ENCODE peak calls at places on chromosomes 16 and 17, in six cellular contexts. A is choroid plexus epithelial cell, M is progenitor cell of endocrine pancreas, G is NB4, V is natural killer cell, J is HCT116. K is an unnamed sample.

GRCh38 chr16:6066601-6067000 is 969.0 kb upstream of the EEF2KMT start:
- DNase-seq in V (no peak), A (no peak), J (no peak), M (no peak), G (no peak), K (no peak)

GRCh38 chr16:2331199-2331931 is 9.2 kb downstream of the ABCA3 start:
- DNase-seq in G (no peak), M (no peak), V (no peak), A (no peak), J (no peak), K (no peak)

GRCh38 chr17:29847118-29847517 is 82.9 kb downstream of the SSH2 start:
- DNase-seq in V (no peak), G (no peak), A (no peak), M (no peak), J (no peak), K (no peak)

GRCh38 chr17:62675260-62675659 is 47.8 kb downstream of the MRC2 start:
- DNase-seq in A (no peak), M (no peak), G (no peak), J (no peak), V (no peak), K (peak)

GRCh38 chr17:37276475-37276874 is 99.3 kb upstream of the C17orf78 start:
- DNase-seq in J (no peak), G (no peak), M (no peak), A (peak), V (no peak), K (peak)

GRCh38 chr17:80354381-80354780 is 60.6 kb upstream of the ENDOV start:
- DNase-seq in A (no peak), J (no peak), V (no peak), G (no peak), M (no peak), K (no peak)

GRCh38 chr17:10772425-10773380 is 31.2 kb downstream of the TMEM238L start:
- DNase-seq in A (peak), M (no peak), G (peak), V (no peak), J (peak), K (no peak)

GRCh38 chr17:31581022-31581483 is 189.6 kb downstream of the RAB11FIP4 start:
- DNase-seq in M (no peak), V (no peak), G (no peak), A (peak), J (no peak), K (peak)

GRCh38 chr16:65126845-65127624 is 5.2 kb upstream of the CDH11 start:
- DNase-seq in V (no peak), G (no peak), A (no peak), M (no peak), J (no peak), K (no peak)

GRCh38 chr17:37213927-37214326 is 161.9 kb upstream of the C17orf78 start:
- DNase-seq in J (no peak), G (no peak), V (no peak), A (no peak), M (no peak), K (no peak)

GRCh38 chr16:2497116-2497630 is 16.6 kb upstream of the ATP6V0C start:
- DNase-seq in A (no peak), G (no peak), J (no peak), M (no peak), V (no peak), K (peak)

GRCh38 chr16:78882751-78883150 is 717.8 kb downstream of the MAF start:
- DNase-seq in V (no peak), M (no peak), J (no peak), G (no peak), A (no peak), K (no peak)

GRCh38 chr17:76383645-76384221 is 676 bp upstream of the SPHK1 start:
- DNase-seq in J (no peak), V (peak), A (peak), M (peak), G (peak), K (peak)

DNA sequence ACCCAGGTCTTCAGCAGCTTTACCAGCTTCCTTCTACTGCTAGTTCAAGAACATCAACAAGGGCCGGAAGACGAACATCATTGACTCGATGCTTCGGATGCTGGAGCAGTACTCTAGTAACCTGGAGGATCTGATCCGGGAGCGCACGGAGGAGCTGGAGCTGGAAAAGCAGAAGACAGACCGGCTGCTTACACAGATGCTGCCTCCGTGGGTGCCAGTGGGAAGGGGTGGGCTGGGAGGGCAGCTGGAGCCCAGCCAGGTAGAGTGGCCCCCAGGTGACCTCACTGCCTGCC is 12.1 kb downstream of the GUCY2D start:
- DNase-seq in G (no peak), J (no peak), M (no peak), V (no peak), A (no peak), K (no peak)
- TF ChIP-seq CTCF in G (no peak), J (no peak), M (no peak), V (no peak), A (no peak), K (no peak)

DNA sequence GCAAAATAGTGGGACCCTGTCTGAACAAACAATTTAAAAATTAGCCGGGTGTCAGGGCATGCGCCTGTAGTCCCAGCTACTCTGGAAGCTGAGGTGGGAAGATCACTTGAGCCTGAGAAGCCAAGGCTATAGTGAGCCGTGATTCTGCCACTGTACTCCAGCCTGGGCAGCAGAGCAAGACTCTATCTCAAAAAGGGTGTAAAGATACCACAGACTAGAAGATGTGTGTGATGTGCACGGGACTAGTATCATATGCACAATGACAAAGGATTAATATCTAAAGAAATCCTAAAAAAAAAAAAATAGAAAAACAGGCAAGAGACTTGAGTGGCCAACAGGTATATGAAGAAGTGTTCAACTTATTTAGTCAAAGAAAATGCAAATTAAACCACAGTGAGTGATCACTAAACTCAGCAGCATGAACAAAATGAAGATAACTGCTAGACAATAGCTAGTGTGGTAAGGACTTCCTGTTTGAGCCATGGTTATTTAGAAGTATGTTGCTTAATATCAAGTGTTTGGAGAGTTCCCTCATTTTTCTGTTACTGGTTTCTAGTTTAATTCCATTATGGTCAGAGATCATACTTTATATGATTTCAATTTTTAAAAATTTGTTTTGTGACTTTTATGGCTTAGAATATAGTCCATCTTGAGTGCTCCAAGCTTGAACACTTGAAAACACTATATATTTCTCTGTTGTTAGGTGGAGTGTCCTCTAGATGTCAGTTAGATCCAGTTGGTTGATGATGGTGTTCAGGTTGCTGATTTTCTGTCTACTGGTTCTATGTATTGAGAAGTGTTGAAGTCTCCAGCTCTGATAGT is 14.7 kb upstream of the SLX4 start:
- DNase-seq in A (peak), J (no peak), M (no peak), G (peak), V (no peak), K (peak)
- TF ChIP-seq CTCF in A (no peak), J (no peak), M (no peak), G (peak), V (no peak), K (no peak)

DNA sequence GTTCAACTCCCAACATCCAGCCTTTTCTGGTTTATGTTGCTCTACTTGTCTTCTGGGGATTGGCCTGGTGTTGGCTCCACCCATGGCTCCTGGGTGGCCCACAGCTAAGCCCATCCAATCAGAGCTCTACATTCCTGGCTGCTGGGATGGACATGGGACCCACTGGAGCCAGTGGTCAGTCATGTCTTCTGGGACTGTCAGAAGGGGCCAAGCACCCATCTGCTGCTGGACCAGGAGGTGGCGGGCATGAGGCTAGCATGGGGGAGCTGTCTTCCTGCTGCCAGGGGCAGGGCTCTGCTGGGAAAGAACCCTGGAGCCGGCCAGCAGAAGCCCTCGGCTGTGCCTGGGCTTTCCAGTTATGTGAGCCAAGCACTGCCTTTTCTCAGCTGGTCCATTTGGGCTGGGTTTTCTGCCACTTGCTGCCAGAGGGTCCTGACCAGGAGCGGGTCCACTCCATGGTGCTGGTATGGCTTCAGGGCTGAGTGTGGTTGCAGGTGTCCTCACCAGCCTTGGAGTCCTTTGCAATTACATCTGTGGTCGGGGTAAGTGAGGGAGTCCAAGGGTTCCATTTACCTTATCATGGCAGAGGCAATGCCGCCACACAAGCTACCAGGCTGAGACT is 17.4 kb upstream of the ZNF469 start:
- DNase-seq in A (no peak), M (no peak), V (no peak), J (no peak), G (no peak), K (no peak)
- TF ChIP-seq CTCF in A (no peak), M (no peak), V (no peak), J (no peak), G (no peak), K (no peak)

DNA sequence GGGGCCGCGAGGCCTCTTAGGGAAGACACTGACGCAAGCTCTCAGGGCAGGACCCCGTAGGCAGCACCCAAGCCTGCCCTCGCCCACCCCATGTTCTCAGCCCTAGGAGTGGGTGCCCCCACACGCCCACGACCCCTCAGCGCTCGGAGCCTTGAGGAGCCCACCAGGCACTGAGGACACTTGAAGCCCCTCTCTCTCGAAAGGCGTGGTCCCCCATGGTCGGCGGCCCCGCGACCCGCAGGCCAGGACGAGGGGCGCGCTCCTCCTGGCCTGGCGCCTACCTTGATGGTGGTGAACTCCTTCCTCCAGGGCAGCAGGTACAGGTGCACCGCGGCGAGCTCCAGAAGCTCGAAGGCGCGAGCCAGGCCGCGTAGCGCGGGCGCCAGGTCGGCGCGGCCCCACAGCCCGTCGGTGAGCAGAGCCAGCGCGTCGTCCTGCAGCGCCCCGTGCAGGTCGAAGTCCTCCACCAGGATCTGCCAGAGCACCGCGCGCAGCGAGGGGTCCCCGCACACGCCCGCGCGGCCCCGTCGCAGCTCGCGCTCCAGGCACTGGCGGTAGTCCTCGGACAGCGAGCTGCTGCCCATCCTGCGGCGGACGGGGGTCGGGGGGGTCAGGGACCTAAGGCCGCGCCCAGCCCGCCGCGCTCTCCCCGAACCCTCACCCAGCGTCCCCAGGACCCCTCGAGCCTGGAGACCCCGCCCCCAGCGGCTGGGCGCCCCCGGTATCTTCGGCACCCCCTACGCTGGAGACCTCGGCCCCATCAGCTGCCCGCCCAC is 668 bp downstream of the SPATA2L start:
- DNase-seq in V (peak), J (no peak), M (no peak), A (peak), G (peak), K (no peak)
- TF ChIP-seq CTCF in V (peak), J (peak), M (peak), A (no peak), G (no peak), K (no peak)